ENCODE peak calls at places on chromosome 15, in seven cellular contexts. O is aorta, M is heart left ventricle, F is AG09309, E is sciatic nerve, H is HS-5, D is globus pallidus. U is an unnamed sample.

GRCh38 chr15:101476756-101477155 is 12.8 kb downstream of the PCSK6 start:
- DNase-seq in O (no peak), M (no peak), F (no peak), E (peak; percentile 35), H (no peak), D (no peak), U (no peak)

GRCh38 chr15:39596358-39597051 is 15.6 kb downstream of the THBS1 start:
- DNase-seq in O (no peak), M (no peak), F (peak; percentile 92), E (no peak), H (no peak), D (no peak), U (no peak)

GRCh38 chr15:70316059-70316600 is 218.4 kb upstream of the TLE3 start:
- DNase-seq in O (no peak), M (no peak), F (no peak), E (no peak), H (no peak), D (no peak), U (no peak)

GRCh38 chr15:64695571-64695992 is 79.8 kb downstream of the RBPMS2 start:
- DNase-seq in O (peak; percentile 68), M (no peak), F (no peak), E (no peak), H (no peak), D (peak; percentile 74), U (no peak)

GRCh38 chr15:50181983-50182232 is at the start of gene SLC27A2:
- DNase-seq in O (no peak), M (peak; percentile 28), F (no peak), E (no peak), H (no peak), D (no peak), U (peak; percentile 69)

GRCh38 chr15:32730677-32731654 is 13.2 kb downstream of the GREM1 start:
- DNase-seq in O (no peak), M (no peak), F (no peak), E (peak; percentile 58), H (no peak), D (no peak), U (no peak)

GRCh38 chr15:25180606-25181289 is 226.0 kb downstream of the SNRPN start:
- DNase-seq in O (peak; percentile 24), M (peak; percentile 8), F (no peak), E (peak; percentile 17), H (no peak), D (no peak), U (no peak)

GRCh38 chr15:25468611-25469010 is 29.8 kb upstream of the UBE3A start:
- DNase-seq in O (no peak), M (no peak), F (no peak), E (no peak), H (no peak), D (no peak), U (no peak)

GRCh38 chr15:83158393-83158792 is 49.2 kb downstream of the HDGFL3 start:
- DNase-seq in O (no peak), M (no peak), F (no peak), E (no peak), H (no peak), D (no peak), U (no peak)

GRCh38 chr15:90774731-90775521 is 57.8 kb downstream of the BLM start:
- DNase-seq in O (no peak), M (no peak), F (peak; percentile 16), E (no peak), H (peak; percentile 58), D (no peak), U (no peak)

GRCh38 chr15:48059786-48060185 is 61.0 kb upstream of the SLC24A5 start:
- DNase-seq in O (peak; percentile 87), M (peak; percentile 25), F (no peak), E (peak; percentile 71), H (no peak), D (peak; percentile 54), U (peak; percentile 74)

GRCh38 chr15:62782100-62782791 is 260.3 kb upstream of the TPM1 start:
- DNase-seq in O (peak; percentile 87), M (peak; percentile 91), F (no peak), E (peak; percentile 84), H (no peak), D (peak; percentile 82), U (peak; percentile 66)

GRCh38 chr15:88194162-88194561 is 62.4 kb downstream of the NTRK3 start:
- DNase-seq in O (no peak), M (no peak), F (no peak), E (no peak), H (no peak), D (no peak), U (no peak)

GRCh38 chr15:94206463-94207167 is 24.7 kb upstream of the MCTP2 start:
- DNase-seq in O (no peak), M (no peak), F (peak; percentile 95), E (no peak), H (no peak), D (no peak), U (peak; percentile 11)

GRCh38 chr15:45799508-45799907 is 164.7 kb downstream of the SQOR start:
- DNase-seq in O (no peak), M (no peak), F (no peak), E (no peak), H (no peak), D (no peak), U (no peak)

GRCh38 chr15:83285284-83285978 is 967 bp upstream of the BNC1 start:
- DNase-seq in O (no peak), M (no peak), F (no peak), E (no peak), H (no peak), D (no peak), U (no peak)

GRCh38 chr15:62712455-62712839 is 330.1 kb upstream of the TPM1 start:
- DNase-seq in O (no peak), M (no peak), F (no peak), E (no peak), H (no peak), D (no peak), U (no peak)

GRCh38 chr15:84752195-84752594 is 3.8 kb downstream of the ZNF592 start:
- DNase-seq in O (no peak), M (no peak), F (no peak), E (no peak), H (no peak), D (no peak), U (no peak)

GRCh38 chr15:51229907-51230328 is 108.5 kb downstream of the CYP19A1 start:
- DNase-seq in O (no peak), M (no peak), F (no peak), E (no peak), H (no peak), D (peak; percentile 72), U (peak; percentile 50)

GRCh38 chr15:77860101-77860691 is 217.3 kb downstream of the TBC1D2B start:
- DNase-seq in O (no peak), M (no peak), F (no peak), E (peak; percentile 45), H (no peak), D (no peak), U (no peak)

GRCh38 chr15:47618216-47618615 is 99.1 kb upstream of the SEMA6D start:
- DNase-seq in O (no peak), M (no peak), F (no peak), E (no peak), H (no peak), D (peak; percentile 58), U (no peak)

U was measured in RPMI8226.